ENCODE peak calls at places on chromosomes 4 and X, in six cellular contexts. C, A, B, X, K and G are unnamed samples.

GRCh38 chrX:120000490-120001246 is 57.1 kb upstream of the NKAP start:
- DNase-seq in C (no peak), A (no peak), B (no peak), K (peak), X (no peak), G (no peak)

GRCh38 chr4:84412062-84412461 is 87.0 kb downstream of the NKX6-1 start:
- DNase-seq in B (no peak), A (no peak), C (no peak), X (no peak), K (no peak), G (no peak)

GRCh38 chr4:128322986-128323385 is 35.4 kb upstream of the PGRMC2 start:
- DNase-seq in B (peak), X (no peak), K (peak), C (no peak), A (no peak), G (peak)

GRCh38 chr4:183300070-183300469 is 20.0 kb downstream of the CLDN22 start:
- DNase-seq in A (no peak), X (no peak), K (no peak), C (no peak), B (no peak), G (no peak)

GRCh38 chrX:77453190-77453589 is 6.0 kb downstream of the FGF16 start:
- DNase-seq in C (no peak), X (no peak), B (no peak), A (no peak), K (no peak), G (no peak)

GRCh38 chr4:144649646-144650045 is 3.7 kb downstream of the HHIP start:
- DNase-seq in A (no peak), C (no peak), K (no peak), B (no peak), X (no peak), G (no peak)

GRCh38 chr4:51849430-51849829 is 6.5 kb downstream of the DCUN1D4 start:
- DNase-seq in X (no peak), K (no peak), C (no peak), B (no peak), A (no peak), G (no peak)

GRCh38 chrX:17842769-17843525 is 18.2 kb downstream of the RAI2 start:
- DNase-seq in C (no peak), X (no peak), A (no peak), K (no peak), B (no peak), G (no peak)

GRCh38 chr4:72448231-72448630 is 120.8 kb downstream of the ADAMTS3 start:
- DNase-seq in B (no peak), K (no peak), C (no peak), A (no peak), X (no peak), G (no peak)

GRCh38 chr4:62093735-62094134 is 893.6 kb downstream of the ADGRL3 start:
- DNase-seq in X (no peak), B (no peak), C (no peak), K (no peak), A (no peak), G (no peak)

GRCh38 chrX:19611636-19612376 is 96.5 kb upstream of the MAP3K15 start:
- DNase-seq in A (no peak), B (no peak), K (no peak), C (no peak), X (no peak), G (no peak)

GRCh38 chrX:57528670-57529255 is 63.0 kb upstream of the ZXDB start:
- DNase-seq in A (no peak), B (peak), C (no peak), X (peak), K (peak), G (no peak)

GRCh38 chr4:153611679-153612078 is 72.4 kb upstream of the TLR2 start:
- DNase-seq in A (no peak), K (no peak), B (no peak), X (no peak), C (no peak), G (no peak)